ENCODE peak calls at places on chromosome 1, in six cellular contexts. U is activated CD4-positive, alpha-beta T cell treated with anti-CD3 and anti-CD28 coated beads, Interleukin-2, amount 50 U/mL, for 1 hour; I is activated T-helper 1 cell treated with anti-CD3 and anti-CD28 coated beads, Interleukin-12 subunit alpha, Interleukin-12 subunit beta, Interleukin-2, Interleukin-4 antibody, amounts not matched to agents 30 ng/mL and 10 ng/mL and 1 ng/mL, durations not matched to agents 14 hours and 24 hours and 36 hours; W is hippocampal formation; N is AG04450; R is Calu3. P is an unnamed sample.

GRCh38 chr1:81702903-81703302 is 97.8 kb upstream of the ADGRL2 start:
- DNase-seq in U (no peak), I (no peak), W (no peak), N (peak), R (peak), P (no peak)

GRCh38 chr1:202349263-202349928 is 897 bp downstream of the PPP1R12B start:
- DNase-seq in U (no peak), I (no peak), W (no peak), N (no peak), R (no peak), P (no peak)

GRCh38 chr1:203915811-203916210 is 54.4 kb downstream of the SNRPE start:
- DNase-seq in U (no peak), I (no peak), W (no peak), N (peak), R (no peak), P (no peak)

GRCh38 chr1:219347843-219348475 is 174.3 kb downstream of the LYPLAL1 start:
- DNase-seq in U (no peak), I (no peak), W (no peak), N (no peak), R (no peak), P (no peak)

GRCh38 chr1:172321429-172321828 is 99.1 kb upstream of the C1orf105 start:
- DNase-seq in U (no peak), I (no peak), W (no peak), N (no peak), R (no peak), P (no peak)

GRCh38 chr1:175872588-175872987 is 129.2 kb upstream of the TNR start:
- DNase-seq in U (no peak), I (no peak), W (no peak), N (no peak), R (no peak), P (no peak)

GRCh38 chr1:41240806-41241747 is 1.0 kb downstream of the SCMH1 start:
- DNase-seq in U (peak), I (peak), W (no peak), N (no peak), R (peak), P (no peak)

GRCh38 chr1:82161651-82162238 is 361.0 kb downstream of the ADGRL2 start:
- DNase-seq in U (no peak), I (peak), W (no peak), N (no peak), R (no peak), P (no peak)

GRCh38 chr1:224127925-224128819 is 14.3 kb downstream of the FBXO28 start:
- DNase-seq in U (no peak), I (no peak), W (no peak), N (no peak), R (no peak), P (no peak)

GRCh38 chr1:48916121-48917069 is 139.7 kb upstream of the BEND5 start:
- DNase-seq in U (no peak), I (no peak), W (peak), N (no peak), R (peak), P (no peak)

GRCh38 chr1:27005648-27006496 is 6.8 kb downstream of the TENT5B start:
- DNase-seq in U (no peak), I (no peak), W (no peak), N (no peak), R (peak), P (no peak)

GRCh38 chr1:26730695-26731094 is 34.9 kb downstream of the ARID1A start:
- DNase-seq in U (no peak), I (no peak), W (no peak), N (peak), R (no peak), P (no peak)

GRCh38 chr1:8239306-8240023 is 78.4 kb upstream of the SLC45A1 start:
- DNase-seq in U (no peak), I (no peak), W (no peak), N (no peak), R (no peak), P (no peak)

GRCh38 chr1:20903452-20903851 is 116.3 kb upstream of the HP1BP3 start:
- DNase-seq in U (no peak), I (no peak), W (no peak), N (no peak), R (no peak), P (no peak)

GRCh38 chr1:117660266-117660973 is 54.6 kb downstream of the TENT5C start:
- DNase-seq in U (no peak), I (no peak), W (no peak), N (no peak), R (no peak), P (no peak)

GRCh38 chr1:200674838-200675587 is 5.3 kb upstream of the DDX59 start:
- DNase-seq in U (no peak), I (no peak), W (no peak), N (no peak), R (no peak), P (no peak)

GRCh38 chr1:24541711-24542346 is 14.1 kb upstream of the NCMAP start:
- DNase-seq in U (peak), I (no peak), W (no peak), N (no peak), R (peak), P (peak)

GRCh38 chr1:115717541-115717940 is 51.0 kb downstream of the CASQ2 start:
- DNase-seq in U (no peak), I (no peak), W (peak), N (no peak), R (peak), P (no peak)

GRCh38 chr1:107935396-107936064 is 29.4 kb downstream of the VAV3 start:
- DNase-seq in U (no peak), I (peak), W (no peak), N (no peak), R (no peak), P (no peak)

GRCh38 chr1:74641876-74642275 is 31.7 kb downstream of the ERICH3 start:
- DNase-seq in U (no peak), I (no peak), W (no peak), N (no peak), R (no peak), P (no peak)

GRCh38 chr1:109396971-109397370 is 747 bp downstream of the SORT1 start:
- DNase-seq in U (no peak), I (no peak), W (no peak), N (no peak), R (no peak), P (no peak)

GRCh38 chr1:173134029-173134428 is 73.1 kb downstream of the TNFSF4 start:
- DNase-seq in U (no peak), I (no peak), W (no peak), N (peak), R (no peak), P (no peak)

GRCh38 chr1:113669988-113670387 is 89.3 kb downstream of the PHTF1 start:
- DNase-seq in U (no peak), I (no peak), W (no peak), N (no peak), R (no peak), P (no peak)

GRCh38 chr1:202009326-202010031 is 908 bp upstream of the ELF3 start:
- DNase-seq in U (peak), I (peak), W (peak), N (peak), R (peak), P (peak)

P was measured in NK-92 treated with Interleukin-12 subunit alpha and Interleukin-12 subunit beta, amount 100 ng/mL, for 24 hours.